ENCODE peak calls at places on chromosomes 4 and X, in seven cellular contexts. X is fibroblast of mammary gland, Q is fibroblast of the aortic adventitia, Z is WTC11, I is cardiac muscle cell, S is GM13976, J is choroid plexus epithelial cell. H is an unnamed sample.

GRCh38 chr4:146192060-146192459 is 16.5 kb downstream of the LSM6 start:
- DNase-seq in X (peak; percentile 36), Q (no peak), Z (no peak), I (peak; percentile 6), S (no peak), J (peak; percentile 8), H (no peak)

GRCh38 chrX:107731831-107732502 is 43.6 kb downstream of the TSC22D3 start:
- DNase-seq in X (peak; percentile 87), Q (peak; percentile 90), Z (peak; percentile 52), I (peak; percentile 97), S (no peak), J (peak; percentile 81), H (peak; percentile 39)

GRCh38 chrX:13487731-13488505 is 81.5 kb upstream of the EGFL6 start:
- DNase-seq in X (peak; percentile 94), Q (peak; percentile 97), Z (peak; percentile 9), I (peak; percentile 93), S (peak; percentile 48), J (peak; percentile 92), H (peak; percentile 11)

GRCh38 chr4:74451214-74451661 is 6.3 kb downstream of the AREG start:
- DNase-seq in X (peak; percentile 81), Q (peak; percentile 35), Z (no peak), I (peak; percentile 79), S (no peak), J (peak; percentile 79), H (no peak)

GRCh38 chrX:49838374-49838773 is 9.3 kb downstream of the PAGE4 start:
- DNase-seq in X (peak; percentile 36), Q (peak; percentile 35), Z (peak; percentile 24), I (peak; percentile 24), S (peak; percentile 32), J (peak; percentile 31), H (peak; percentile 20)

GRCh38 chr4:145231906-145232700 is 51.7 kb upstream of the OTUD4 start:
- DNase-seq in X (peak; percentile 83), Q (peak; percentile 82), Z (no peak), I (peak; percentile 62), S (no peak), J (peak; percentile 62), H (no peak)

GRCh38 chr4:2390780-2391490 is 27.5 kb downstream of the ZFYVE28 start:
- DNase-seq in X (no peak), Q (no peak), Z (no peak), I (no peak), S (no peak), J (no peak), H (no peak)

GRCh38 chr4:17027495-17027894 is 129.1 kb upstream of the LDB2 start:
- DNase-seq in X (peak; percentile 99), Q (peak; percentile 99), Z (no peak), I (peak; percentile 97), S (no peak), J (peak; percentile 93), H (no peak)

GRCh38 chr4:4851081-4851480 is 8.4 kb upstream of the MSX1 start:
- DNase-seq in X (no peak), Q (no peak), Z (no peak), I (no peak), S (no peak), J (no peak), H (no peak)

GRCh38 chr4:153409924-153410501 is 56.1 kb upstream of the TMEM131L start:
- DNase-seq in X (peak; percentile 38), Q (peak; percentile 25), Z (no peak), I (peak; percentile 4), S (no peak), J (peak; percentile 23), H (no peak)

GRCh38 chr4:120071192-120071795 is 4.6 kb upstream of the MAD2L1 start:
- DNase-seq in X (peak; percentile 79), Q (peak; percentile 87), Z (no peak), I (peak; percentile 82), S (peak; percentile 34), J (peak; percentile 91), H (peak; percentile 27)

GRCh38 chr4:11904117-11904535 is 475.4 kb upstream of the HS3ST1 start:
- DNase-seq in X (peak; percentile 16), Q (peak; percentile 99), Z (no peak), I (peak; percentile 94), S (no peak), J (no peak), H (no peak)

GRCh38 chrX:106247162-106247561 is 79.1 kb downstream of the PWWP3B start:
- DNase-seq in X (peak; percentile 58), Q (no peak), Z (no peak), I (peak; percentile 25), S (no peak), J (peak; percentile 57), H (no peak)

GRCh38 chrX:2846992-2847391 is 18.3 kb downstream of the GYG2 start:
- DNase-seq in X (no peak), Q (no peak), Z (no peak), I (no peak), S (no peak), J (no peak), H (no peak)

GRCh38 chrX:69556094-69557011 is 52.2 kb downstream of the NALF2 start:
- DNase-seq in X (peak; percentile 28), Q (peak; percentile 2), Z (peak; percentile 48), I (peak; percentile 88), S (no peak), J (peak; percentile 88), H (no peak)

GRCh38 chrX:87425618-87426017 is 92.0 kb upstream of the KLHL4 start:
- DNase-seq in X (no peak), Q (no peak), Z (no peak), I (no peak), S (no peak), J (no peak), H (no peak)

GRCh38 chrX:81121513-81122363 is 80.0 kb downstream of the HMGN5 start:
- DNase-seq in X (peak; percentile 92), Q (peak; percentile 93), Z (peak; percentile 87), I (peak; percentile 95), S (peak; percentile 69), J (peak; percentile 95), H (peak; percentile 87)

GRCh38 chrX:42093756-42094155 is 170.4 kb upstream of the CASK start:
- DNase-seq in X (peak; percentile 7), Q (peak; percentile 34), Z (no peak), I (peak; percentile 61), S (no peak), J (peak; percentile 49), H (no peak)

DNA sequence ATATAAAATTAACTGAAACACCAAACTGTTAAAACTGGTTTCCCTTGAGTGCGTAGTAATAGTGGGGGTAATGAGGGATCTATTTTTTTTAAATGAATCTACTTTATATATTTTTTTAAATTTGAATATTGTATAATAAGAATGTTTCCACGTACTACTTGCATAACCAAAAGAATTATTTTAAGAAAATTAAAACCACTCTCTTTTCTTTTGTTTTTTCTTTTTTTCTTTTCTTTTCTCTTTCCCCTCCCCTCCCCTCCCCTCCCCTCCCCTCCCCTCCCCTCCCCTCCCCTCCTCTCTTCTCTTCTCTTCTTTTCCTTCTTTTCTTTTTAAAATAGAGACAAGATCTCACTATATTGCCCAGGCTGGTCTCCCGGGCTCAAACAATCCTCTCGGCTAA is 166.9 kb upstream of the MID1 start:
- DNase-seq in X (no peak), Q (no peak), Z (no peak), I (no peak), S (no peak), J (no peak), H (no peak)
- TF ChIP-seq CTCF in X (no peak), Q (no peak), Z (no peak), I (no peak), S (no peak), J (no peak), H (no peak)

DNA sequence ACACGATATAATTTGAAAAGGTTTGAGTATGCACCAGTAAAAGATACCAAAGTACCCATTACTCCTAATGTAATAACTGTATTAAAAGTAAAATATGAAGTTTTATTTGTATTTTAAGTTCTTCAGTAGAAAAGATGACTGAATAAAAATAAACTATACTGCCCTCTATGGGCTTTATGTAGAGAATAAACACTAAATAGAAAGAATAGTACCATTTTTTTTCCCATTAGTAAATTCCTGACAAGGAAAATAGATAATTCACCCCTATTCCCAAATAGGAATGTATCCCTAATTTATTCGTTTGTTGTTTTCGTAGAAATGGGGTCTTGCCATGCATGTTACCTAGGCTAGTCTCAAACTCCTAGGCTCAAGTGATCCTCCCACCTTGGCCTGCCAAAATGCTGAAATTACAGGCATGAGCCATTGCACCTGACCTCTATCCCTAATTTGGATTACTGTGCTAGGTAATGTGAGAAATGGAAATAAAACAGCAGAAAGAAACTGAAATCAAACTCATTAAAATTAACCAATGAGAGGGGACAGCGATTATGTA is 73.6 kb upstream of the COX18 start:
- DNase-seq in X (no peak), Q (no peak), Z (no peak), I (peak; percentile 4), S (no peak), J (peak; percentile 8), H (no peak)
- TF ChIP-seq CTCF in X (no peak), Q (peak; percentile 19), Z (no peak), I (peak; percentile 27), S (no peak), J (peak; percentile 26), H (peak; percentile 18)

GRCh38 chrX:109049903-109050302 is 313.5 kb upstream of the IRS4 start:
- DNase-seq in X (no peak), Q (no peak), Z (peak; percentile 14), I (no peak), S (no peak), J (peak; percentile 0), H (no peak)
- TF ChIP-seq CTCF in X (no peak), Q (no peak), Z (no peak), I (peak; percentile 15), S (no peak), J (peak; percentile 21), H (peak; percentile 40)

GRCh38 chr4:183503497-183504063 is 1.3 kb upstream of the ING2 start:
- DNase-seq in X (no peak), Q (no peak), Z (no peak), I (no peak), S (peak; percentile 21), J (peak; percentile 21), H (no peak)

GRCh38 chr4:183505556-183506388 is 914 bp downstream of the ING2 start:
- DNase-seq in X (peak; percentile 86), Q (peak; percentile 84), Z (peak; percentile 83), I (peak; percentile 84), S (peak; percentile 89), J (peak; percentile 90), H (peak; percentile 87)

GRCh38 chr4:183504930-183505555 is at the start of gene ING2:
- DNase-seq in X (no peak), Q (no peak), Z (no peak), I (no peak), S (peak; percentile 87), J (no peak), H (no peak)

GRCh38 chr4:183506389-183506735 is 1.5 kb downstream of the ING2 start:
- DNase-seq in X (no peak), Q (no peak), Z (no peak), I (no peak), S (no peak), J (no peak), H (no peak)

DNA sequence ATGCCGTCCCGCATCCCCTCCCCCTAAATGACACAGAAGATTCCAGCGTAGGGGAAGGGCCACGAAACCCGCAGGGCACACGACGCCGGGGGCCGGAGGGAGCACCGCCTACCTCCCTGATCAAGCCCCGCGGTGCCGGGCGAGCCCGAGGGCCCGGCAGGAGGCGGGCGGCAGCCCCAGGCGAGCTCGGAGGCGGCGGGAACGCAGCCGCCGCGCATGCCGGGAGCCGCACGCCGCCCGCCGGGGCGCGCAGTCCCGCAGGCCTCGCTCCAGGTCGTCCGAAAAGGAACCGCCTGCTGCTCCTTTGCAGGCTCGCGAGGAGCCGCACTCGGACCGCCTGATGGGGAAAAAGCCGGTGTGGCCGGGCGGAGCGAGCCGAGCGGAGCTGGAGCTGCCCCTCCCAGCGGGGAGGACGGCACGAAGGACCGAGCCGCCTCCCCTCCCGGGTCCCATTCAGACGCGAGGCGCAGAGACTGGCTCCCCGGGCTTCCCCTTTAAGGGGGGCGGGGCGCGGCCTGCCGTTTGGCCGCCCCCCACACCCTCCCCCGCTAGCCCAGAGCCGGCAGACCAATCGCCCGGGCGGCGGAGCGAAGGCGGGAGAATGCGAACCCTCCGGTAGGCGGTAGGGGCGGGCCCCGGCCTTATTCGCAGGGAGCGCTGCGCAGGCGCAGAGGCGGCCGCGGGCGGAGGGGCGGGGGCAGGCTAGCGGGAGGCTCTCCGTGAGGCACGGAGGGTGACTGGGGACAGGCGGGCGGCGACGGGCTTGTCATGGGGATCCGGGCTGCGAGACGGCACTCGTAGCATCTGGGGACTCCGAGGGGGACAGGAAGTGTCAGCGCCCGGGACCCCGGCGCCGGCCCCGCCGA is 561 bp upstream of the ING2 start:
- DNase-seq in X (peak; percentile 95), Q (peak; percentile 96), Z (peak; percentile 98), I (peak; percentile 99), S (peak; percentile 95), J (peak; percentile 98), H (peak; percentile 99)
- TF ChIP-seq CTCF in X (peak; percentile 3), Q (no peak), Z (no peak), I (peak; percentile 28), S (no peak), J (no peak), H (no peak)

H was measured in nephron progenitor cell.